ENCODE peak calls at places on chromosomes 2 and 18, in eight cellular contexts. F is heart right ventricle, W is psoas muscle, A is HFF-Myc, U is NB4, J is fibroblast of mammary gland, C is upper lobe of right lung, T is endodermal cell. R is an unnamed sample.

GRCh38 chr2:126657146-126657635 is 1.2 kb downstream of the GYPC start:
- DNase-seq in T (peak; percentile 72), F (peak; percentile 52), J (peak; percentile 96), U (peak; percentile 90), A (peak; percentile 95), C (no peak), W (peak; percentile 73), R (peak; percentile 87)

GRCh38 chr2:17301437-17301836 is 216.8 kb downstream of the RAD51AP2 start:
- DNase-seq in J (no peak), A (no peak), W (no peak), U (no peak), C (no peak), T (no peak), F (no peak), R (no peak)

GRCh38 chr2:11314482-11314881 is 30.0 kb downstream of the ROCK2 start:
- DNase-seq in J (no peak), C (no peak), A (no peak), U (no peak), F (no peak), T (no peak), W (no peak), R (no peak)

GRCh38 chr18:79953921-79954651 is 2.6 kb upstream of the SLC66A2 start:
- DNase-seq in W (no peak), U (peak; percentile 39), F (no peak), A (no peak), J (no peak), C (no peak), T (peak; percentile 57), R (no peak)

GRCh38 chr18:49371073-49371472 is 89.4 kb downstream of the DYM start:
- DNase-seq in W (no peak), C (no peak), F (no peak), A (no peak), U (no peak), T (no peak), J (no peak), R (no peak)

GRCh38 chr2:190694479-190694878 is 45.6 kb downstream of the NAB1 start:
- DNase-seq in A (no peak), U (no peak), J (no peak), C (no peak), T (no peak), W (no peak), F (no peak), R (no peak)

GRCh38 chr2:115165529-115166109 is 723.2 kb downstream of the DPP10 start:
- DNase-seq in T (no peak), W (no peak), C (no peak), U (peak; percentile 51), J (peak; percentile 34), F (no peak), A (no peak), R (no peak)

GRCh38 chr2:16441431-16441830 is 224.2 kb downstream of the CYRIA start:
- DNase-seq in C (no peak), U (no peak), T (no peak), J (no peak), W (no peak), F (no peak), A (no peak), R (no peak)

GRCh38 chr2:190678444-190679162 is 29.7 kb downstream of the NAB1 start:
- DNase-seq in J (no peak), F (no peak), W (no peak), U (no peak), A (no peak), C (no peak), T (peak; percentile 53), R (no peak)

GRCh38 chr2:9235388-9236344 is 29.1 kb downstream of the ASAP2 start:
- DNase-seq in U (peak; percentile 39), C (no peak), F (no peak), A (peak; percentile 61), T (no peak), W (no peak), J (peak; percentile 71), R (no peak)

GRCh38 chr2:212271583-212271982 is 267.0 kb downstream of the ERBB4 start:
- DNase-seq in J (no peak), A (no peak), F (no peak), C (no peak), T (no peak), U (no peak), W (no peak), R (no peak)

GRCh38 chr2:112175958-112176573 is 37.9 kb downstream of the FBLN7 start:
- DNase-seq in A (no peak), U (no peak), F (no peak), C (no peak), T (no peak), W (no peak), J (no peak), R (no peak)
- TF ChIP-seq CTCF in A (no peak), U (no peak), F (no peak), C (no peak), T (no peak), W (no peak), J (no peak), R (no peak)

GRCh38 chr2:201858781-201859180 is 52.4 kb downstream of the CDK15 start:
- DNase-seq in F (no peak), U (peak; percentile 79), W (no peak), A (no peak), J (peak; percentile 67), T (peak; percentile 89), C (no peak), R (no peak)
- H3K4me3 ChIP-seq in F (no peak overlapping the region), U (no peak overlapping the region), W (peak overlapping the region; percentile 35), A (no peak overlapping the region), J (no peak overlapping the region), T (peak overlapping the region; percentile 61), C (no peak overlapping the region), R (peak overlapping the region; percentile 31)

GRCh38 chr2:39697480-39697879 is 31.8 kb downstream of the TMEM178A start:
- DNase-seq in T (no peak), J (no peak), U (no peak), W (peak; percentile 16), C (peak; percentile 70), A (no peak), F (peak; percentile 26), R (no peak)

GRCh38 chr2:39693275-39693674 is 27.6 kb downstream of the TMEM178A start:
- DNase-seq in C (no peak), J (no peak), U (no peak), W (no peak), A (no peak), T (no peak), F (no peak), R (no peak)

GRCh38 chr2:39696072-39696471 is 30.4 kb downstream of the TMEM178A start:
- DNase-seq in F (no peak), W (no peak), U (no peak), C (no peak), T (no peak), J (peak; percentile 63), A (peak; percentile 21), R (no peak)

GRCh38 chr2:39701137-39701536 is 35.4 kb downstream of the TMEM178A start:
- DNase-seq in W (no peak), A (no peak), C (no peak), T (no peak), F (no peak), J (no peak), U (no peak), R (no peak)

GRCh38 chr2:39696838-39697237 is 31.1 kb downstream of the TMEM178A start:
- DNase-seq in T (no peak), U (peak; percentile 16), A (peak; percentile 37), F (peak; percentile 12), J (peak; percentile 80), W (no peak), C (no peak), R (no peak)
- TF ChIP-seq CTCF in T (no peak), U (no peak), A (peak; percentile 11), F (peak; percentile 33), J (peak; percentile 45), W (peak; percentile 39), C (peak; percentile 31), R (peak; percentile 41)

GRCh38 chr2:61889212-61889956 is 928 bp upstream of the CCT4 start:
- DNase-seq in A (no peak), J (no peak), T (peak; percentile 53), F (peak; percentile 14), W (peak; percentile 31), U (no peak), C (no peak), R (no peak)
- H3K4me3 ChIP-seq in A (peak overlapping the region; percentile 89), J (peak overlapping the region; percentile 100), T (peak overlapping the region; percentile 98), F (peak overlapping the region; percentile 63), W (peak overlapping the region; percentile 74), U (peak overlapping the region; percentile 93), C (peak overlapping the region; percentile 77), R (no peak overlapping the region)

GRCh38 chr18:58586886-58587285 is 42.0 kb downstream of the ALPK2 start:
- DNase-seq in U (no peak), C (no peak), A (no peak), T (no peak), J (no peak), W (no peak), F (no peak), R (no peak)

GRCh38 chr18:58586269-58586668 is 42.6 kb downstream of the ALPK2 start:
- DNase-seq in F (no peak), J (no peak), A (no peak), W (no peak), U (no peak), T (no peak), C (no peak), R (no peak)

GRCh38 chr18:58583569-58583968 is 45.3 kb downstream of the ALPK2 start:
- DNase-seq in F (no peak), C (no peak), A (no peak), T (no peak), J (no peak), U (no peak), W (no peak), R (no peak)

GRCh38 chr18:58581265-58581664 is 47.6 kb downstream of the ALPK2 start:
- DNase-seq in C (no peak), J (peak; percentile 96), T (peak; percentile 63), U (no peak), W (no peak), A (no peak), F (no peak), R (no peak)

DNA sequence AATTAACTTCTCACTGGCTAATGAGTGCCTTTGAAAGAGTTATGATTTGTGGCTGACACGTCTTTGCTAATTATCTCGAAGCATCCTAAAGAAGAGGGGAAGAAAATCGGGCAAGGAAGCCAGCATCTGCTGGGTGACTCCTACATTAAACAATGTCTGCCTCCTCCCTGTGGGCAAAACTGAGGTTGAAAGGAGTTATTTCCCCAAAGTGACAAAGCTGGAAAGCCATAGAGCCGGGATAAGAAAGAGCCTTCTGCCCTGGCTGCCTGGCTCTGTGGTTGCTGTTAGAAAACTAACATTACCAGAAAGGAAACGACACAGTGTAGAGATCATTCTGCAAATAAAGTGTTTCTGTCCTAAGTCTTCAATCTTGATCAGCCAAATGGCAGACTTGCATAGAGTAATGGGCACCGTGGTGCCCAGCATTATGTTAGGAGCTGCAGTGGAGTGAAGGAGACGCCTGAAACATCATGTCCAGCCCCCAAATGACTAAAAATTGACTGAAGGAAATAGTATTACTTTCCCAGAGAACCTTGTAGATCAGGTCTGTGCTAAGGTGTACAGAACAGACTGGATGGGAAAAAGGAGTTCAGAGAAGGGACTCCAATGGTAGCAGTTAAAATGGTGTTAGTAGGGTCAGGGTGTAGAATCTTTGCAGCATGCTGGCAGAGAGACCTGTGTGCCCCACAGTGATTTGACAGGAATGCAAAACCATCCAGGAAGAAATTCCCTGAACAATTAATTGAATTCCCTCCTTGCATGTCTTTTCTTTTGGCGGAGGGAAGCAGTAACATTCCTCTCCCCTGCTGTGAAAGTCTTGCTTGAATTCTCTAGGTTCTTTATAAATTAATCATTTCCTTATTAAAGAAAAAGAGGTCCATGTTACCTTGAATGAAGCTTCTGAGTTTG is 44.4 kb downstream of the ALPK2 start:
- DNase-seq in C (no peak), U (no peak), A (no peak), T (peak; percentile 71), J (peak; percentile 56), W (no peak), F (no peak), R (no peak)
- TF ChIP-seq CTCF in C (no peak), U (no peak), A (no peak), T (no peak), J (no peak), W (no peak), F (no peak), R (no peak)